ENCODE peak calls at places on chromosomes 6 and 20, in eight cellular contexts. R is psoas muscle, K is cardiac muscle cell, S is brain microvascular endothelial cell, P is body of pancreas, Y is IMR-90, H is stomach, N is left ventricle myocardium inferior. W is an unnamed sample.

GRCh38 chr6:106973841-106974336 is 640 bp downstream of the CD24 start:
- DNase-seq in N (no peak), S (no peak), R (no peak), H (peak), Y (no peak), K (peak), P (peak), W (no peak)

GRCh38 chr20:52890130-52890529 is 82.0 kb upstream of the TSHZ2 start:
- DNase-seq in P (no peak), N (no peak), R (no peak), K (no peak), H (no peak), S (no peak), Y (no peak), W (no peak)

GRCh38 chr20:32510601-32511357 is 74.4 kb downstream of the NOL4L start:
- DNase-seq in P (peak), Y (no peak), N (no peak), S (peak), K (peak), H (peak), R (no peak), W (no peak)

GRCh38 chr6:24763578-24763977 is 11.2 kb upstream of the GMNN start:
- DNase-seq in H (peak), R (no peak), N (no peak), P (peak), S (no peak), K (peak), Y (no peak), W (no peak)

GRCh38 chr20:1509237-1509636 is 18.0 kb upstream of the SIRPB2 start:
- DNase-seq in N (no peak), Y (peak), R (no peak), S (peak), H (no peak), K (peak), P (no peak), W (no peak)

GRCh38 chr20:41278936-41279335 is 38.6 kb downstream of the ZHX3 start:
- DNase-seq in Y (no peak), N (no peak), H (no peak), R (no peak), K (no peak), S (no peak), P (no peak), W (no peak)

GRCh38 chr6:89242574-89243330 is 25.6 kb upstream of the GABRR1 start:
- DNase-seq in K (peak), H (no peak), N (no peak), S (peak), P (peak), R (no peak), Y (peak), W (no peak)

GRCh38 chr6:38413097-38413800 is 226.5 kb downstream of the BTBD9 start:
- DNase-seq in K (no peak), H (no peak), S (no peak), R (no peak), Y (no peak), N (peak), P (peak), W (peak)

GRCh38 chr6:92559611-92560010 is 859.7 kb downstream of the EPHA7 start:
- DNase-seq in K (no peak), R (no peak), N (no peak), Y (no peak), H (no peak), S (no peak), P (no peak), W (no peak)

GRCh38 chr6:113953346-113953745 is 17.6 kb downstream of the HDAC2 start:
- DNase-seq in H (no peak), N (no peak), R (no peak), P (no peak), Y (peak), K (no peak), S (no peak), W (no peak)

GRCh38 chr20:9294081-9294480 is 220.3 kb upstream of the LAMP5 start:
- DNase-seq in N (no peak), K (no peak), S (peak), P (no peak), H (no peak), R (no peak), Y (peak), W (no peak)

DNA sequence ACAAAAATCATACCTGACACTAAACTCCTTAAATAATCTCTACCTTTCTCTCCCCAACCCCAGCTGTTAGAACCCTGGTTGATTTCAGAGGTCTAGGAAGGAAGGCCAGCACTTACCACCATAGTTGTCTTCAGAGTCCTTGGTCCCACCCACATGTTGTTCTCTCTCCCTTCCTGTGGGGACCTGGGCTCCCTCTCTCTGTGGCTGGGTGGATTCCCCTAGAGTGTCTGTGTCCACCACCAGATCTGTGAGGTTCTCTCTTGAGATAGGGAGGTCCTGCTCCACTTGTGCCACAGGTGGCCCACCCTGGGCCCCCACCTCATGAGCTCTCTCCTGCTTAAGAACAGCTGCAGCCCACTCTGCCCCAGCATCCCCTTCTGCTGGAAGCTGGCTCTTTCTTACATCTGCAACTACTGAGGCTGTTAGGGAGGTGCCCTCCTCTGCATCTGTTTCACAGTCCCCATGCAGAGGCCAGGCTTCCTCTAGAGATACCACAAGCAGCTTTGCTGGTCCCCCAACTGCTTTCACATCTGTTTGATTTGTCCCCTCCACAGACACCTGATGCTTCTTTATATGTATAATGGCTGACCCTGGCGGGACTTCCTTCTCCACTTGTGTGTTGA is 5.2 kb downstream of the MDC1 start:
- DNase-seq in K (no peak), R (no peak), Y (no peak), H (no peak), S (no peak), N (no peak), P (no peak), W (no peak)
- H3K4me3 ChIP-seq in K (no peak), R (no peak), Y (no peak), H (no peak), S (no peak), N (no peak), P (no peak), W (no peak)

DNA sequence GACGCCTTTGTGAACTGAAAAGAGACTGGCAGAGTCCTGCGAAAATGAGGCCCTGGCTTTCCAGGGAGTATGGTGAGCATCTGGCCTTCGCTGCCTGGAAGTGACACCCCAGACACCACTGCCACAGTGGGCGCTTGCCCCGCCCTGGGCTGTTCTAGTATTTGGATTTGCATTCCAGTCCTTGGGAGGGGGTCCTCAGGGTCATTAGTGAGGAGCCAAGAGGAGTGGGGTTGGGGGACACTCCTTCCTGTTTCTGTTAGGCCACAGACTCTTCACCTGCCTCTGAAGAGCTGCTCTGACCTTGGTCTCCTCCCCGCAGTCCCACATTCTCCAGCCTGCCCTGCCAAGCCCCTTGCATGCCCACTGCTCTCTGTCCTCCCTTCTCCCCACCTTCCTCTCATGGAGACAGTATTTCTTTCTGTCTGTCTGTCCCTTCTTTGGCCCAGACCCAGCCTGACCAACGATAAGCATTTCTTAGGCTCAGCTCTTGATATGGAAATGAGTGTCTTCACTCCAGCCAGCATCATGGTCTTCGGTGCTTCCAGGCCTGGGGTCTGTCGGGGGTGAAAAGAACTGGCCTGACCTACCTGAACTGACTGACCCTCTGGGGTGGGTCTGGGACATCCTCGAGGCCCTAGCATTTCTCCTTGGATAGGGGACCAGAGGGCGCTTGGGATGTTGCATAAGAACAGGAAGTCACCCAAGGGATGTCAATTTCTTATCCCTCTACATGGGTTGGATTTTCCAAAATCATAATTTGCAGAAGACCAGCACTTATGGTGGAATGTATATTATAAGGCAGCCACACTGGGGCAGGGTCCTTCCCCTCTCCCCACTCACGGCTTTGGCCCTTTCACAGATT is 19.4 kb downstream of the SLC9A8 start:
- DNase-seq in N (no peak), P (no peak), R (no peak), K (no peak), H (no peak), S (no peak), Y (no peak), W (no peak)
- H3K27ac ChIP-seq in N (peak), P (no peak), R (no peak), K (no peak), H (peak), S (no peak), Y (peak), W (no peak)

GRCh38 chr6:136927313-136927712 is 5.2 kb downstream of the SLC35D3 start:
- DNase-seq in Y (peak), H (no peak), N (no peak), P (peak), R (no peak), S (peak), K (no peak), W (no peak)
- TF ChIP-seq CTCF in Y (peak), H (no peak), N (peak), P (peak), R (peak), S (peak), K (peak), W (peak)

GRCh38 chr6:2893276-2893675 is 9.8 kb downstream of the SERPINB9 start:
- DNase-seq in H (no peak), P (no peak), S (no peak), K (peak), N (no peak), R (no peak), Y (no peak), W (no peak)

GRCh38 chr6:2896741-2897140 is 6.4 kb downstream of the SERPINB9 start:
- DNase-seq in H (no peak), P (no peak), S (no peak), Y (no peak), N (no peak), K (no peak), R (no peak), W (no peak)

GRCh38 chr6:2895072-2895471 is 8.0 kb downstream of the SERPINB9 start:
- DNase-seq in K (no peak), Y (no peak), P (no peak), N (no peak), H (no peak), S (no peak), R (no peak), W (no peak)

GRCh38 chr6:2890981-2891767 is 11.9 kb downstream of the SERPINB9 start:
- DNase-seq in K (no peak), N (no peak), S (no peak), P (no peak), H (no peak), R (no peak), Y (no peak), W (no peak)

DNA sequence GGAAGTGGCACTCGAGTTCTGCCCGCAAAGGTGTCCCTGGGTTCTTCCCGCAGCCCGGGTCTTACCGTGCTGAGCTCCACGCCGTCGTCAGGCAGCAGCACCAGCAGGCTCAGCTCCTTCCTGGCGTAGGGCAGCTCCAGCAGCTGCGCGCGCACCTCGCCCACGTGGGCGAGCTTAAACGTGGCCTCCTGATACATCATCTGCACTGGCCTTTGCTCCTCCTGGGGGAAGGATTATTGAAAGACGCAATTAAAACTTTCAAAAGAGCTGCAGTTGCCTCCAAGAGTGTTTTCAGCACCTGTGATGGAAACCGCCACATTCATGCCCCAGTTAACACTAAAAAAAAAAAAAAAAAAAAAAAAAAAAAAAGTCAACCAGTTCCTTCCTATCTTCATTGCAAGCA is 11.3 kb downstream of the SERPINB9 start:
- DNase-seq in P (no peak), S (no peak), R (no peak), H (peak), Y (no peak), K (no peak), N (no peak), W (no peak)
- H3K4me3 ChIP-seq in P (no peak), S (no peak), R (no peak), H (no peak), Y (no peak), K (no peak), N (no peak), W (no peak)

DNA sequence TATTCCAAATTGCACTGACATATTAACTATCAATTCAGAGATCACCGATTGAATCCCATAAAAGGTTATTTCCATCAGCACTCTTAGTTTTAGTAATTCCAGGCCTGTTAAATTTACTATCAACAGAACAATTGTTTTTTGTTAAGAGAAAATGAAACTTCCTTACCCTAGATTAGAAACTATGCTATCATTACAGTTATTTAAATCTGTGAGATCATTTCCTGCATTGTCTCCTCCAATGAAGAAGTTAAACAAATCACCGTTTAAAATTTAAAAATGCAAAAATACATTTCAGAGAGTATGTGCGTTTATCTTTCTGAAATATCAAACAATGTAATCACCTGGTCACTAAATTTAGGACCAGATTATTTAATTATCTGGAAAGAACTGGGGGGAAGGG is 57.4 kb downstream of the HIVEP2 start:
- DNase-seq in P (no peak), R (no peak), N (no peak), K (no peak), H (no peak), Y (no peak), S (no peak), W (no peak)
- H3K27ac ChIP-seq in P (peak), R (peak), N (no peak), K (peak), H (no peak), Y (no peak), S (peak), W (no peak)

DNA sequence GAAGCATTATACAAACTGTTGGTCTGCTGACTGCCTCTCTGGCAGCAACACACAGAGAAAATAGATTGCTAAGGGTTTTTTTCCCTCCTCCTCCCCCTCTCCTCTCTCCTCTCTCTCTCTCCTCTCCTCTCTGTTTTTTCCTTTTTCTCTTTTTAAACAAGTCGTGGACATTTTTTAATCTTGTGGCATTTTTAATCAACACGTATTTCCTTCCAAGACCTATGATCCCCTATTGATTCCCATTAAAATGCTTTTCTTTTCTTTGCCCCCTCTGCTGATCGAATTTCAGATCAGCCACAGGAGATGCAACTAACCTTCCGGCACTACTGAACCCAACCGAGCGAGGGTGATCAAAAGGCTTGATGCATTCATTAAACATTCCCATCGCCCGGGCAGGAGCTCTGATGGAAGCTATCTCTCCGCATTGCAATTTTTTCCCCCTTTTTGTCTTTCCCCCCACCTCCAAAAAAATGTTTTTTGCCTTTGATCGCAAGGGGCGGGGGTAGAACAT is 90.7 kb upstream of the ARID1B start:
- DNase-seq in R (no peak), K (peak), P (peak), S (peak), Y (peak), N (no peak), H (peak), W (peak)
- TF ChIP-seq CTCF in R (peak), K (peak), P (peak), S (peak), Y (peak), N (peak), H (no peak), W (peak)

GRCh38 chr20:58854638-58855471 is 2.3 kb downstream of the GNAS start:
- DNase-seq in S (no peak), P (no peak), H (no peak), K (no peak), Y (no peak), R (no peak), N (no peak), W (no peak)
- H3K4me3 ChIP-seq in S (peak), P (no peak), H (peak), K (peak), Y (peak), R (peak), N (peak), W (peak)

GRCh38 chr20:62837091-62837490 is 20.2 kb downstream of the COL9A3 start:
- DNase-seq in R (no peak), N (no peak), S (no peak), K (no peak), P (no peak), H (no peak), Y (no peak), W (no peak)

GRCh38 chr20:62839261-62839660 is 22.4 kb downstream of the TCFL5 start:
- DNase-seq in Y (no peak), K (no peak), S (no peak), P (no peak), H (no peak), N (no peak), R (no peak), W (no peak)

GRCh38 chr20:62837790-62838458 is 21.1 kb downstream of the COL9A3 start:
- DNase-seq in N (no peak), R (peak), K (no peak), P (peak), S (no peak), H (peak), Y (no peak), W (peak)

GRCh38 chr20:62839816-62840215 is 21.8 kb downstream of the TCFL5 start:
- DNase-seq in K (no peak), S (no peak), H (no peak), N (no peak), Y (no peak), R (no peak), P (no peak), W (peak)

DNA sequence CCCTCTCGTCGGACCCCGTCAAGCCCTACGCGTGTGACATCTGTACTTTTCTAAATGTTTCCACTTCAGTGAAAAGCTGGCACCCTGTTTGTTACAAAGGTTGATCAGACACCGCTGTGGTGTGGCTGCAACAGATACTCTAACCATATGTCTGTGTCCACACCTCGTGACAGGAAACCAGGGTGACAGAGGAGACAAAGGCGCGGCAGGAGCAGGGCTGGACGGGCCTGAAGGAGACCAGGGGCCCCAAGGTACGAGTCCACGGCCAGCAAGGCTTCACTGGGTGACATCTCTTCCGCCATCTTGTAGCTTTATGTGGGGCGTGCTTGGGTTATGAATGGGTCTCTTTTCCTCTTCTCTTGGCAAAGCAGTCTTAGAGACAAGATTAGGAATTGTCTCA is 21.7 kb downstream of the COL9A3 start:
- DNase-seq in R (no peak), K (no peak), P (no peak), S (no peak), Y (no peak), H (no peak), N (no peak), W (no peak)
- H3K27ac ChIP-seq in R (no peak), K (no peak), P (no peak), S (no peak), Y (no peak), H (no peak), N (no peak), W (no peak)